ENCODE peak calls at places on chromosome 17, in six cellular contexts. I is GF-D8; R is activated CD4-positive, alpha-beta T cell treated with anti-CD3 and anti-CD28 coated beads for 1 hour; N is CD4-positive, CD25-positive, alpha-beta regulatory T cell; J is iPS-NIHi11; V is CD4-positive, alpha-beta T cell. S is an unnamed sample.

GRCh38 chr17:17876959-17877547 is 40.3 kb upstream of the SREBF1 start:
- DNase-seq in I (no peak), R (no peak), N (no peak), J (no peak), V (no peak), S (no peak)

GRCh38 chr17:74268554-74268953 is 5.5 kb upstream of the DNAI2 start:
- DNase-seq in I (no peak), R (no peak), N (no peak), J (no peak), V (no peak), S (no peak)

GRCh38 chr17:75619506-75620431 is 13.5 kb upstream of the SMIM5 start:
- DNase-seq in I (no peak), R (no peak), N (no peak), J (peak), V (no peak), S (no peak)

GRCh38 chr17:81469266-81469665 is 43.3 kb downstream of the ACTG1 start:
- DNase-seq in I (no peak), R (no peak), N (no peak), J (no peak), V (no peak), S (no peak)

GRCh38 chr17:29909604-29910003 is 20.4 kb downstream of the SSH2 start:
- DNase-seq in I (no peak), R (no peak), N (no peak), J (no peak), V (no peak), S (no peak)

GRCh38 chr17:75096082-75096625 is 8.4 kb downstream of the SLC16A5 start:
- DNase-seq in I (peak), R (no peak), N (no peak), J (peak), V (no peak), S (no peak)

GRCh38 chr17:68595496-68595895 is 5.7 kb downstream of the FAM20A start:
- DNase-seq in I (no peak), R (no peak), N (no peak), J (no peak), V (no peak), S (no peak)

GRCh38 chr17:2157081-2157480 is 102.2 kb downstream of the HIC1 start:
- DNase-seq in I (peak), R (no peak), N (no peak), J (no peak), V (no peak), S (no peak)

GRCh38 chr17:63419949-63420867 is 25.9 kb downstream of the CYB561 start:
- DNase-seq in I (peak), R (no peak), N (no peak), J (no peak), V (peak), S (no peak)

GRCh38 chr17:62724398-62725146 is 83.5 kb downstream of the MARCHF10 start:
- DNase-seq in I (no peak), R (peak), N (peak), J (no peak), V (peak), S (no peak)

GRCh38 chr17:77438241-77439204 is 297.8 kb downstream of the SEC14L1 start:
- DNase-seq in I (no peak), R (no peak), N (no peak), J (no peak), V (no peak), S (no peak)

GRCh38 chr17:50779747-50780363 is 12.5 kb upstream of the ANKRD40CL start:
- DNase-seq in I (no peak), R (peak), N (peak), J (no peak), V (peak), S (no peak)

GRCh38 chr17:80853076-80853475 is 138.6 kb upstream of the CHMP6 start:
- DNase-seq in I (no peak), R (no peak), N (no peak), J (no peak), V (no peak), S (no peak)

GRCh38 chr17:56178203-56178602 is 24.9 kb downstream of the ANKFN1 start:
- DNase-seq in I (no peak), R (no peak), N (no peak), J (no peak), V (no peak), S (no peak)

GRCh38 chr17:29595107-29595942 is 2.4 kb downstream of the ANKRD13B start:
- DNase-seq in I (no peak), R (no peak), N (no peak), J (no peak), V (no peak), S (no peak)

GRCh38 chr17:42101513-42102292 is 3.4 kb upstream of the ZNF385C start:
- DNase-seq in I (no peak), R (peak), N (peak), J (peak), V (peak), S (no peak)

GRCh38 chr17:76458580-76459490 is 5.9 kb upstream of the UBE2O start:
- DNase-seq in I (no peak), R (no peak), N (no peak), J (peak), V (no peak), S (no peak)

GRCh38 chr17:45081046-45081703 is 20.1 kb downstream of the NMT1 start:
- DNase-seq in I (no peak), R (no peak), N (no peak), J (no peak), V (no peak), S (no peak)